ENCODE peak calls at places on chromosomes 6 and 20, in five cellular contexts. Y is coronary artery, K is thoracic aorta, V is neural progenitor cell, W is pancreas. C is an unnamed sample.

GRCh38 chr6:151092561-151092960 is 147.2 kb upstream of the AKAP12 start:
- DNase-seq in Y (no peak), K (no peak), V (no peak), W (no peak), C (no peak)

GRCh38 chr20:38073307-38074010 is 39.9 kb downstream of the RPRD1B start:
- DNase-seq in Y (peak), K (peak), V (peak), W (peak), C (no peak)

GRCh38 chr20:19670829-19671228 is 87.2 kb upstream of the RIN2 start:
- DNase-seq in Y (no peak), K (no peak), V (no peak), W (no peak), C (no peak)

GRCh38 chr6:18432180-18432579 is 45.0 kb downstream of the RNF144B start:
- DNase-seq in Y (no peak), K (no peak), V (no peak), W (no peak), C (no peak)

GRCh38 chr6:22421187-22421586 is 124.4 kb upstream of the PRL start:
- DNase-seq in Y (no peak), K (no peak), V (no peak), W (no peak), C (no peak)

GRCh38 chr6:146433881-146434741 is 109.5 kb upstream of the RAB32 start:
- DNase-seq in Y (no peak), K (no peak), V (peak), W (peak), C (no peak)

GRCh38 chr20:1368448-1369199 is 24.2 kb downstream of the FKBP1A start:
- DNase-seq in Y (no peak), K (no peak), V (no peak), W (no peak), C (no peak)

GRCh38 chr6:140182819-140183218 is 808.4 kb upstream of the CITED2 start:
- DNase-seq in Y (no peak), K (no peak), V (no peak), W (no peak), C (no peak)

GRCh38 chr6:57108691-57109090 is 18.7 kb downstream of the ZNF451 start:
- DNase-seq in Y (no peak), K (no peak), V (no peak), W (no peak), C (no peak)

GRCh38 chr20:7772376-7772775 is 167.9 kb downstream of the HAO1 start:
- DNase-seq in Y (no peak), K (no peak), V (no peak), W (no peak), C (no peak)

DNA sequence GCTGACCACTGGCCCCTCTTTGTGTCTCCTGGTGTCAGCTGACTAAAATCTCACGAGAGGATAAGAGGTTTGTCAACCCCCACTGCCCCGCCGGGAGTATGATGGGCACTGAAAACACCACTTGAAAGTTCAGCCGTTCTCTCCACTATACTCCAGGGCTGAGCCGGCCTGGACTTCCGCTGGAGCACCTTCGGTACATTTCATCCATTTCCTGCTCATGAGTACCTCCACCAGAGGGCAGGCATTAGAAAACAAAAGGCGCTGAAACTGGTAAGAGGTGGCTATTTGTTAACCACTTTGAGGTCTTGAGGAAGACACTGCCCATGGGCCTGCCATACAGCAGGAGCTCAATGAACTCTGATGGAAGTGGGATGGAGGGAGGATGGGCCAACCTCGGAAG is 17.9 kb upstream of the ANKRD60 start:
- DNase-seq in Y (no peak), K (no peak), V (peak), W (no peak), C (no peak)
- TF ChIP-seq CTCF in Y (no peak), K (no peak), V (peak), W (no peak), C (no peak)

GRCh38 chr6:113853252-113853651 is 3.9 kb upstream of the MARCKS start:
- DNase-seq in Y (no peak), K (no peak), V (no peak), W (no peak), C (no peak)

GRCh38 chr6:113856571-113857564 is at the start of gene MARCKS:
- DNase-seq in Y (peak), K (no peak), V (peak), W (peak), C (peak)

GRCh38 chr6:113856011-113856551 is 1.1 kb upstream of the MARCKS start:
- DNase-seq in Y (no peak), K (no peak), V (peak), W (peak), C (peak)

GRCh38 chr6:113855500-113856010 is 1.6 kb upstream of the MARCKS start:
- DNase-seq in Y (peak), K (no peak), V (peak), W (no peak), C (peak)

DNA sequence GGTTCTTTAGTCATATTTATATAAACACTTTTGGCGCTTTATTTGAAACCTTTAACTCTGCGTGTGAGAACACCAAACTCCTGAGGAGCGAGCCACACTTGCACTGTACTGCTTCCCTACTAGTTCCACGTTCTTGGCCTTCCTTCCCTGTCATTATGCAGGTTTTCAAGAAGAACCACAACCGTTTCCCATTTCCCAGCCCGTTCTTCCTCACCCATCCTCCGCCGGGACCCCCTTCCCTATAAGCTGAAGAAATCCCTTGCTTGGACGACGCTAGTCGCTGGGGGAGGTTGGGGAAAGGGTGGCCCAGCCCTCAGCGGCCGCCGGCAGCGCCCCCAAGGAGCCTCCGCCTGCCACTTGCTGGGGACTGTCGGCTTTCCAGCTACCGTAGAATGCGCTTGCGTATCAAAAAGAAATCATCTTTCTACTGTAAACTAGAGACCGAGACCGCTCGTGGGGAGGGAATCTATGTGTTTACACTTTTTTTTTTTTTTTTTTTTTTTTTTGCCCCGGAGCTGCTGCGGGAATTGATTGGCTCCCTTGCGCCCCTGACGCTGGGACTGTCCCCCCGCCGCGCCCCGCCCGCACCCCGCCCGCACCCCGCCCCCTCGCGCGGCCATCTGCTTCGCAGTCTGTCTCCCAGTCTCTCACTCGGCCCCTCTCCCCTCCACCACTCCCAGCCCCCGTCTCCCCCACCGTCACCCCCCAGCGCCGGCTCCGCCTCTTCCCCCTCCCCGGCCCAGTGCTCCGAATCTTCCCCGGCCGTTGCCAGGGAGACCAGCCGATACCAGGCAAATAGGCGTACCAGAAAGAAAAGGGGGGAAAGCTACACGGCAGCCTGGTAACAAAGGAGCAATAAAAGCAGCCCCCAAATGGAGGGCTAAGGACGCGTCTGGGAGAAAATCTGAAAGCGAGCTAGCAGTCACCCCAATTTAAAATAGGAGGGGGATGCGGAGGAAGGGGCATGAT is 2.3 kb upstream of the MARCKS start:
- DNase-seq in Y (peak), K (no peak), V (peak), W (peak), C (peak)
- TF ChIP-seq CTCF in Y (no peak), K (no peak), V (peak), W (no peak), C (no peak)

GRCh38 chr6:170149681-170150589 is 140.9 kb downstream of the DLL1 start:
- DNase-seq in Y (no peak), K (no peak), V (no peak), W (no peak), C (no peak)

GRCh38 chr6:170146640-170147039 is 144.2 kb downstream of the DLL1 start:
- DNase-seq in Y (no peak), K (no peak), V (no peak), W (no peak), C (no peak)

GRCh38 chr6:170147056-170147787 is 143.7 kb downstream of the DLL1 start:
- DNase-seq in Y (no peak), K (no peak), V (no peak), W (no peak), C (no peak)

GRCh38 chr6:170148709-170149470 is 142.0 kb downstream of the DLL1 start:
- DNase-seq in Y (no peak), K (no peak), V (no peak), W (no peak), C (no peak)

DNA sequence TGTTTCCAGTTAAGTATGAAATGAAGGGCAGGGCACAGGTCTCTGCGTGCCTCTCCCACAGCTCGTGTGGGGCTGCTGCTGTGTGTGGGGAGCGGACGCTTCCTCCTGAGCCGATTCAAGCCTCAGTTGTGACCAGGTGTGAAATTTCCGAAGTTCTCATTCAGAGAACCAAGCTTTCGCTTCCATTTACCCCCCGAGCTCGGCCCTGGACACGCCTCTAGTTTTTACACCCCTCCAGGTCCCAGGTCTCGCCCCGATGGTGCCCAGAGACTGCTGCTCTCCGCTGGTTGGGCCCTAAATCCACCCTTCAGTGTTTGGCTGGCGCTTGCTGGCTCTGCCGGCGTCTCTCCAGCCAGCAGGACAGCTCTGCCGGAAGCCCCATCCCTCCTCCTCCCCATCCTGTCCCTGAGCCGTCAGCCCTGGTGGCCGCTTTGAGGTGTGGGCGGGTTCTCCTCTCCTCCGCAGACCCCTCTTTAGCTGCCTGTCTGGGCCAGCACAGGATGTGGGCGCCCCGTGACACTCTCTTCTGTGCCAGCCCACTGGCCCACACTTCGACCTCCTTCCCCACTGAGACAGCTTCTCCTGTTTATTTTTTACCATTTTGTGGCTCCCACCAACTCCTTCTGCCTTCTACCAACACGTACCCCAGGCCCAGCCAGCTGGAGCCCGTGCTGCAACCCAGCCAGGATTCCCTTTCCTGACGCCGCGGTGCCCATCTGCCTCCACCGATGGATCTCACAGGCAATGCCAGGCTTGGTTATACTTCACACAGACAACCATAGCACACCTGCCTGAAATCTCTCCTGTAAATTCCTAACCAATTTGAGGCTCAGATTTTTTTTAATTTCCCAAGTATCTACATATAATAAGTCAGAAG is 142.8 kb downstream of the DLL1 start:
- DNase-seq in Y (no peak), K (no peak), V (peak), W (no peak), C (no peak)
- TF ChIP-seq CTCF in Y (no peak), K (no peak), V (peak), W (no peak), C (no peak)

GRCh38 chr6:129730477-129731165 is 20.6 kb upstream of the ARHGAP18 start:
- DNase-seq in Y (no peak), K (no peak), V (peak), W (no peak), C (no peak)
- TF ChIP-seq CTCF in Y (peak), K (peak), V (peak), W (peak), C (no peak)

GRCh38 chr6:13526718-13527668 is 39.6 kb upstream of the GFOD1 start:
- DNase-seq in Y (no peak), K (no peak), V (no peak), W (no peak), C (peak)
- TF ChIP-seq CTCF in Y (no peak), K (no peak), V (no peak), W (no peak), C (no peak)

GRCh38 chr6:90179190-90180169 is 117.2 kb downstream of the BACH2 start:
- DNase-seq in Y (no peak), K (no peak), V (peak), W (no peak), C (no peak)
- TF ChIP-seq CTCF in Y (no peak), K (peak), V (peak), W (peak), C (no peak)

GRCh38 chr6:77264970-77265369 is 198.3 kb downstream of the HTR1B start:
- DNase-seq in Y (no peak), K (no peak), V (no peak), W (no peak), C (no peak)
- TF ChIP-seq CTCF in Y (no peak), K (no peak), V (peak), W (no peak), C (no peak)

GRCh38 chr6:13589801-13590200 is 15.4 kb downstream of the SIRT5 start:
- DNase-seq in Y (no peak), K (no peak), V (no peak), W (no peak), C (no peak)

GRCh38 chr6:13593720-13594119 is 19.3 kb downstream of the SIRT5 start:
- DNase-seq in Y (no peak), K (no peak), V (no peak), W (no peak), C (no peak)

GRCh38 chr6:13593103-13593502 is 18.7 kb downstream of the SIRT5 start:
- DNase-seq in Y (no peak), K (no peak), V (no peak), W (no peak), C (no peak)

GRCh38 chr6:13591205-13591921 is 17.0 kb downstream of the SIRT5 start:
- DNase-seq in Y (no peak), K (no peak), V (no peak), W (no peak), C (no peak)

DNA sequence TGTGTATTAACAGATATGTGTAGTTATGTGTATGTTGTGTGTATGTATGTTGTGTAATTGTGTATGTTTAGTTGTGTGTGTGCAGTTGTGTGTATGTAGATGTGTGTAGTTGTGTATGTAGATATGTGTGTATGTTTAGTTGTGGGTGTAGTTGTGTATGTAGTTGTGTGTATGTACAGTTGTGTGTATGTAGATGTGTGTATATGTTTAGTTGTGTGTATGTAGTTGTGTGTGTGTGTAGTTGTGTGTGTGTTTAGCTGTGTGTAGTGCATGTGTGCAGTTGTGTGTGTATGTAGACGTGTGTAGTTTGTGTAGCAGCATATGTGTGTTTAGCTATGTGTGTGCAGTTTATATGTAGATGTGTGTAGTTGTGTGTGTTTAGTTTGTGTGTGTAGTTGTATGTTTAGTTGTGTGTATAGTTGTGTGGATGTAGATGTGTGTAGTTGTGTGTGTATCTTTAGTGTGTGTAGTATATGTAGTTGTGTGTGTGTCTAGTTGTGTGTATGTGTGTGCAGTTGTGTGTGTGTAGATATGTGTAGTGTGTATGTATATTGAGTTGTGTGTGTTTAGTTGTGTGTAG is 16.3 kb downstream of the SIRT5 start:
- DNase-seq in Y (no peak), K (no peak), V (no peak), W (no peak), C (no peak)
- TF ChIP-seq CTCF in Y (no peak), K (no peak), V (no peak), W (no peak), C (no peak)

GRCh38 chr6:72250664-72251063 is 364.3 kb downstream of the RIMS1 start:
- DNase-seq in Y (no peak), K (no peak), V (no peak), W (no peak), C (no peak)
- TF ChIP-seq CTCF in Y (no peak), K (no peak), V (no peak), W (no peak), C (no peak)

GRCh38 chr6:8888468-8888867 is 453.1 kb upstream of the SLC35B3 start:
- DNase-seq in Y (no peak), K (no peak), V (no peak), W (no peak), C (no peak)
- TF ChIP-seq CTCF in Y (no peak), K (no peak), V (peak), W (peak), C (no peak)

C was measured in lower leg skin.